ENCODE peak calls at places on chromosomes 16 and 17, in ten cellular contexts. J is AG10803, X is nephron progenitor cell, H is right cardiac atrium, T is right atrium auricular region, R is transverse colon, Z is HEK293T, V is neural crest cell, C is ascending aorta, N is HAP-1. Y is an unnamed sample.

GRCh38 chr16:25553711-25554436 is 137.9 kb upstream of the HS3ST4 start:
- DNase-seq in V (no peak), H (no peak), Z (no peak), T (no peak), C (no peak), X (no peak), J (peak; percentile 23), N (no peak), R (no peak), Y (no peak)

GRCh38 chr17:16171613-16172012 is 43.7 kb downstream of the NCOR1 start:
- DNase-seq in V (no peak), N (no peak), C (no peak), T (no peak), H (no peak), Z (no peak), J (no peak), R (no peak), X (no peak), Y (no peak)

GRCh38 chr16:14186007-14186953 is 115.2 kb downstream of the MRTFB start:
- DNase-seq in H (peak; percentile 30), R (no peak), Z (peak; percentile 42), J (peak; percentile 83), T (no peak), N (no peak), X (peak; percentile 64), C (no peak), V (peak; percentile 13), Y (peak; percentile 62)

GRCh38 chr17:1344521-1344920 is 55.5 kb downstream of the YWHAE start:
- DNase-seq in R (no peak), J (no peak), V (no peak), H (no peak), Z (no peak), C (no peak), T (no peak), X (no peak), N (no peak), Y (no peak)

GRCh38 chr16:78509965-78510364 is 410.5 kb downstream of the WWOX start:
- DNase-seq in N (no peak), H (no peak), J (no peak), X (no peak), Z (no peak), V (no peak), T (no peak), R (no peak), C (no peak), Y (no peak)

GRCh38 chr16:75653926-75654325 is 6.4 kb downstream of the TERF2IP start:
- DNase-seq in Z (no peak), C (no peak), V (no peak), N (no peak), T (no peak), X (no peak), H (no peak), R (no peak), J (peak; percentile 81), Y (no peak)

GRCh38 chr17:40551874-40552768 is 13.2 kb downstream of the CCR7 start:
- DNase-seq in J (peak; percentile 100), Z (no peak), C (no peak), R (peak; percentile 21), X (no peak), T (peak; percentile 87), V (no peak), H (peak; percentile 75), N (no peak), Y (peak; percentile 44)

GRCh38 chr16:75239463-75240122 is 11.8 kb downstream of the BCAR1 start:
- DNase-seq in V (no peak), J (no peak), T (no peak), Z (no peak), N (no peak), X (no peak), H (no peak), R (no peak), C (no peak), Y (no peak)

GRCh38 chr17:81466564-81467472 is 45.8 kb downstream of the ACTG1 start:
- DNase-seq in V (no peak), T (no peak), X (no peak), N (no peak), H (no peak), R (no peak), C (no peak), J (no peak), Z (no peak), Y (no peak)

GRCh38 chr16:7321661-7322060 is 11.0 kb upstream of the RBFOX1 start:
- DNase-seq in X (no peak), H (no peak), V (no peak), Z (no peak), R (no peak), C (no peak), N (no peak), T (no peak), J (no peak), Y (no peak)

GRCh38 chr16:27083861-27084261 is 17.1 kb downstream of the C16orf82 start:
- DNase-seq in J (no peak), T (no peak), V (peak; percentile 30), Z (peak; percentile 48), C (no peak), N (no peak), R (no peak), X (peak; percentile 57), H (no peak), Y (peak; percentile 78)

GRCh38 chr16:87234601-87235000 is 82.6 kb downstream of the C16orf95 start:
- DNase-seq in J (no peak), V (no peak), N (no peak), C (no peak), T (no peak), X (no peak), H (no peak), Z (no peak), R (no peak), Y (no peak)

GRCh38 chr16:83992624-83993023 is 24.6 kb downstream of the NECAB2 start:
- DNase-seq in C (no peak), J (peak; percentile 58), N (no peak), T (no peak), V (no peak), X (no peak), Z (no peak), R (no peak), H (peak; percentile 33), Y (no peak)

GRCh38 chr16:19505600-19506303 is 16.1 kb downstream of the GDE1 start:
- DNase-seq in C (no peak), T (no peak), R (no peak), V (no peak), N (no peak), J (peak; percentile 35), H (no peak), Z (no peak), X (no peak), Y (no peak)

GRCh38 chr17:77572851-77573250 is 385.7 kb upstream of the TNRC6C start:
- DNase-seq in N (no peak), X (no peak), J (no peak), T (no peak), C (no peak), H (no peak), V (no peak), R (no peak), Z (no peak), Y (peak; percentile 46)

GRCh38 chr16:49281843-49282642 is 405 bp upstream of the CBLN1 start:
- DNase-seq in N (peak; percentile 81), Z (peak; percentile 96), C (no peak), H (peak; percentile 84), J (peak; percentile 44), X (peak; percentile 98), T (no peak), R (peak; percentile 91), V (peak; percentile 95), Y (peak; percentile 97)

GRCh38 chr17:12328204-12328603 is 307.5 kb downstream of the MAP2K4 start:
- DNase-seq in R (no peak), H (no peak), T (no peak), Z (no peak), X (no peak), C (no peak), V (no peak), N (no peak), J (no peak), Y (no peak)

GRCh38 chr17:36992701-36993100 is 43.9 kb downstream of the AATF start:
- DNase-seq in J (no peak), T (no peak), H (no peak), C (no peak), R (no peak), V (no peak), Z (no peak), X (no peak), N (no peak), Y (no peak)

GRCh38 chr17:42774066-42774750 is 959 bp downstream of the VPS25 start:
- DNase-seq in X (no peak), J (peak; percentile 49), C (no peak), R (no peak), N (no peak), H (no peak), V (no peak), Z (no peak), T (no peak), Y (no peak)

GRCh38 chr16:87780385-87780989 is 14.7 kb upstream of the KLHDC4 start:
- DNase-seq in Z (no peak), T (no peak), N (no peak), R (peak; percentile 49), C (no peak), V (no peak), H (peak; percentile 43), X (no peak), J (peak; percentile 48), Y (no peak)

GRCh38 chr17:66098040-66098439 is 93.9 kb downstream of the CEP112 start:
- DNase-seq in H (no peak), N (no peak), Z (no peak), T (no peak), V (no peak), C (no peak), J (peak; percentile 2), X (no peak), R (no peak), Y (no peak)

GRCh38 chr17:48799069-48799710 is 17.8 kb downstream of the TTLL6 start:
- DNase-seq in J (no peak), Z (no peak), X (no peak), H (no peak), R (no peak), N (no peak), V (no peak), C (no peak), T (no peak), Y (no peak)

GRCh38 chr16:6016530-6017184 is 919.1 kb upstream of the EEF2KMT start:
- DNase-seq in V (no peak), N (no peak), X (peak; percentile 42), T (no peak), C (no peak), H (no peak), R (no peak), Z (peak; percentile 30), J (no peak), Y (peak; percentile 50)

GRCh38 chr16:50195756-50196155 is 42.6 kb downstream of the TENT4B start:
- DNase-seq in T (no peak), Z (no peak), X (no peak), R (no peak), H (no peak), V (no peak), J (no peak), C (no peak), N (no peak), Y (no peak)

GRCh38 chr17:10087333-10087732 is 111.1 kb downstream of the GAS7 start:
- DNase-seq in V (no peak), C (no peak), Z (no peak), J (no peak), R (no peak), T (no peak), N (no peak), H (no peak), X (no peak), Y (no peak)

GRCh38 chr17:34902761-34903325 is 58.4 kb downstream of the CCT6B start:
- DNase-seq in C (no peak), R (no peak), V (no peak), Z (no peak), X (peak; percentile 52), N (no peak), J (no peak), T (no peak), H (no peak), Y (peak; percentile 50)

GRCh38 chr17:72488542-72489272 is 367.9 kb downstream of the SOX9 start:
- DNase-seq in V (no peak), X (no peak), T (no peak), R (no peak), Z (no peak), J (no peak), C (no peak), H (no peak), N (no peak), Y (no peak)